ENCODE peak calls at places on chromosome 10, in ten cellular contexts. B is activated CD4-positive, alpha-beta T cell treated with anti-CD3 and anti-CD28 coated beads, Interleukin-2, amount 10 ng/mL, durations not matched to agents 7 days and 5 days; F is sciatic nerve; N is CD4-positive, alpha-beta T cell; T is upper lobe of right lung; A is activated naive CD8-positive, alpha-beta T cell treated with anti-CD3 and anti-CD28 coated beads, Interleukin-2, amount 50 U/mL, for 24 hours; D is AG10803; M is HS-5; K is transverse colon; E is iris pigment epithelial cell. Y is an unnamed sample.

GRCh38 chr10:4043897-4044296 is 258.9 kb upstream of the KLF6 start:
- DNase-seq in B (no peak), F (no peak), N (no peak), T (no peak), A (no peak), D (no peak), M (no peak), K (no peak), E (no peak), Y (no peak)

GRCh38 chr10:89481662-89482061 is 53.7 kb downstream of the SLC16A12 start:
- DNase-seq in B (no peak), F (no peak), N (no peak), T (no peak), A (no peak), D (peak; percentile 94), M (peak; percentile 73), K (no peak), E (peak; percentile 97), Y (peak; percentile 91)

GRCh38 chr10:59922907-59923306 is 16.6 kb upstream of the CCDC6 start:
- DNase-seq in B (no peak), F (no peak), N (no peak), T (no peak), A (no peak), D (no peak), M (no peak), K (no peak), E (no peak), Y (no peak)

GRCh38 chr10:46323176-46323575 is 36.4 kb downstream of the ANTXRL start:
- DNase-seq in B (no peak), F (no peak), N (no peak), T (no peak), A (no peak), D (no peak), M (no peak), K (no peak), E (no peak), Y (no peak)

GRCh38 chr10:95445223-95445836 is 115.8 kb downstream of the SORBS1 start:
- DNase-seq in B (no peak), F (peak; percentile 74), N (no peak), T (no peak), A (no peak), D (peak; percentile 81), M (peak; percentile 61), K (peak; percentile 69), E (peak; percentile 63), Y (peak; percentile 74)

GRCh38 chr10:24313233-24313632 is 104.3 kb downstream of the KIAA1217 start:
- DNase-seq in B (no peak), F (no peak), N (no peak), T (no peak), A (no peak), D (no peak), M (no peak), K (no peak), E (no peak), Y (no peak)

GRCh38 chr10:109737626-109738025 is 185.7 kb downstream of the XPNPEP1 start:
- DNase-seq in B (no peak), F (no peak), N (no peak), T (no peak), A (no peak), D (no peak), M (no peak), K (no peak), E (peak; percentile 11), Y (no peak)

GRCh38 chr10:34811968-34812514 is 3.1 kb downstream of the PARD3 start:
- DNase-seq in B (no peak), F (peak; percentile 2), N (no peak), T (no peak), A (no peak), D (peak; percentile 79), M (no peak), K (no peak), E (no peak), Y (no peak)

Y was measured in ELR.